ENCODE peak calls at places on chromosomes 13 and 19, in five cellular contexts. P is hepatocyte, O is IMR-90, H is HepG2, Q is A673. C is an unnamed sample. For H3K4me1 and H3K9me3, the result is how much of the 10 kb centered on the place peaks cover.

GRCh38 chr19:2282062-2282861 is at the start of gene PEAK3:
- DNase-seq in P (no peak), Q (no peak), O (peak), H (no peak), C (peak)

GRCh38 chr19:41298327-41298964 is 11.5 kb upstream of the CCDC97 start:
- DNase-seq in H (no peak), P (peak), Q (no peak), O (peak), C (peak)

GRCh38 chr13:61095885-61096284 is 319.8 kb downstream of the PCDH20 start:
- DNase-seq in H (no peak), O (no peak), P (no peak), Q (no peak), C (no peak)

GRCh38 chr13:68588623-68589022 is 1358.5 kb upstream of the PCDH9 start:
- DNase-seq in H (peak), O (no peak), Q (no peak), P (no peak), C (no peak)

GRCh38 chr19:35556846-35557538 is 6.5 kb downstream of the ATP4A start:
- DNase-seq in Q (no peak), H (no peak), P (no peak), O (no peak), C (no peak)

GRCh38 chr19:46975918-46976782 is 43.5 kb upstream of the NPAS1 start:
- DNase-seq in H (peak), Q (peak), P (peak), O (peak), C (no peak)

GRCh38 chr13:110520431-110521295 is 40.9 kb downstream of the RAB20 start:
- DNase-seq in O (peak), Q (no peak), H (no peak), P (peak), C (no peak)

GRCh38 chr13:35733832-35734231 is 257.3 kb upstream of the MAB21L1 start:
- DNase-seq in P (no peak), Q (no peak), O (no peak), H (no peak), C (no peak)

GRCh38 chr19:3475449-3475848 is 4.9 kb downstream of the SMIM24 start:
- DNase-seq in H (no peak), P (no peak), O (no peak), Q (no peak), C (no peak)

GRCh38 chr19:38877781-38878574 is at the start of gene RINL:
- DNase-seq in P (peak), H (no peak), O (no peak), Q (no peak), C (peak)

GRCh38 chr13:84864341-84864740 is 934.9 kb downstream of the SLITRK6 start:
- DNase-seq in O (no peak), H (no peak), Q (no peak), P (no peak), C (no peak)

GRCh38 chr13:73039201-73040108 is 19.4 kb upstream of the KLF5 start:
- DNase-seq in H (no peak), O (no peak), P (no peak), Q (no peak), C (no peak)

GRCh38 chr19:34308381-34309367 is 54.3 kb downstream of the GARRE1 start:
- DNase-seq in P (no peak), Q (peak), O (no peak), H (no peak), C (no peak)

GRCh38 chr19:3171894-3172679 is 6.5 kb upstream of the S1PR4 start:
- DNase-seq in Q (no peak), H (peak), P (peak), O (no peak), C (no peak)

GRCh38 chr13:40668335-40668734 is 1.9 kb upstream of the FOXO1 start:
- DNase-seq in Q (peak), H (peak), O (no peak), P (peak), C (peak)

GRCh38 chr19:53328967-53329366 is 4.6 kb upstream of the ZNF845 start:
- DNase-seq in P (no peak), Q (no peak), O (peak), H (no peak), C (no peak)

GRCh38 chr13:100600915-100601314 is 12.3 kb upstream of the GGACT start:
- DNase-seq in O (no peak), P (no peak), Q (no peak), H (no peak), C (no peak)

GRCh38 chr19:23393121-23393520 is 2.1 kb downstream of the ZNF91 start:
- DNase-seq in O (no peak), P (no peak), Q (no peak), H (no peak), C (no peak)

GRCh38 chr13:50994651-50995050 is 85.1 kb downstream of the RNASEH2B start:
- DNase-seq in P (no peak), H (no peak), Q (no peak), O (no peak), C (no peak)
- H3K4me1 ChIP-seq in P (under half), H (under half), Q (under half), O (under half), C (under half)

GRCh38 chr13:44541601-44542000 is 34.5 kb downstream of the TSC22D1 start:
- DNase-seq in Q (no peak), H (no peak), P (no peak), O (no peak), C (no peak)
- H3K9me3 ChIP-seq in Q (under half), H (under half), P (under half), O (under half), C (under half)

DNA sequence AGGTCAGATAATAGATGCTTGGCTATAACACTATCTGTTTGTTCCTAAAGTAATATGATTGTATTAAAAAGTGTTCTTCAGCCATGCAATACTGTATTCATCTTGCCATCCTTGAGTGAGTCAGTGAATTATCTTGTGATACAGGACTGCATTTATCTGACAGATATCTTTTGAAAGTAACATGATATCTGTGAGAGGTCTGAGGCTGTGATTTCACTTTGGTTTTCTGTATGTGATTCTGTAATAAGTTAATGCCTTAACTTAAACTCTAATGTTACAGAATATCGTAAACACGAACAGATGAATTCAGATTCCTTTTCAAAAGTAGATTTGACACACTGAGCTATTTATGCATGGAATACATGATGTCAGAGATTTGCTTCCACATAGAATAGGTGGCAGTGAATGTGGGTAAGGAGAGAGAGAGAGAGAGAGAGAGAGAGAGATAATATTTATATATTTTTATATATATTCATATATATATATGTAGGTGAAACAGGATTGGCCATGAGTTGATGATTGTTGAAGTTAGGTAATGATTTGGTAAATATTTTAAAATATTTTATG is 97.9 kb upstream of the RNF113B start:
- DNase-seq in P (no peak), O (peak), H (no peak), Q (no peak), C (no peak)
- H3K27ac ChIP-seq in P (peak), O (peak), H (peak), Q (peak), C (no peak)

GRCh38 chr19:28488006-28488405 is 724.9 kb downstream of the UQCRFS1 start:
- DNase-seq in Q (no peak), H (no peak), P (no peak), O (no peak), C (no peak)
- H3K4me1 ChIP-seq in Q (under half), H (under half), P (under half), O (under half), C (under half)

GRCh38 chr13:111577429-111577828 is 257.0 kb downstream of the TEX29 start:
- DNase-seq in P (no peak), Q (no peak), H (no peak), O (no peak), C (no peak)
- H3K9me3 ChIP-seq in P (under half), Q (under half), H (under half), O (under half), C (under half)

GRCh38 chr13:113585828-113586355 is 1.3 kb downstream of the TFDP1 start:
- DNase-seq in Q (no peak), H (no peak), P (no peak), O (no peak), C (no peak)

GRCh38 chr13:113584870-113585671 is 518 bp downstream of the TFDP1 start:
- DNase-seq in Q (no peak), P (no peak), O (no peak), H (no peak), C (no peak)

GRCh38 chr13:113584205-113584869 is at the start of gene TFDP1:
- DNase-seq in H (peak), P (peak), O (peak), Q (peak), C (peak)

GRCh38 chr13:113588394-113589111 is 4.0 kb downstream of the TFDP1 start:
- DNase-seq in P (no peak), O (no peak), H (no peak), Q (no peak), C (no peak)

GRCh38 chr13:113586661-113587479 is 2.3 kb downstream of the TFDP1 start:
- DNase-seq in Q (no peak), P (no peak), H (no peak), O (no peak), C (no peak)
- H3K27ac ChIP-seq in Q (no peak), P (no peak), H (no peak), O (no peak), C (no peak)

GRCh38 chr13:98921786-98922185 is 56.1 kb downstream of the DOCK9 start:
- DNase-seq in H (no peak), P (no peak), O (no peak), Q (no peak), C (no peak)

GRCh38 chr13:98919566-98919965 is 58.3 kb downstream of the DOCK9 start:
- DNase-seq in Q (no peak), O (no peak), H (no peak), P (no peak), C (no peak)

GRCh38 chr13:98922306-98922705 is 55.6 kb downstream of the DOCK9 start:
- DNase-seq in P (no peak), Q (no peak), H (no peak), O (no peak), C (no peak)

GRCh38 chr13:98918771-98919170 is 59.1 kb downstream of the DOCK9 start:
- DNase-seq in O (no peak), P (no peak), Q (no peak), H (no peak), C (no peak)

DNA sequence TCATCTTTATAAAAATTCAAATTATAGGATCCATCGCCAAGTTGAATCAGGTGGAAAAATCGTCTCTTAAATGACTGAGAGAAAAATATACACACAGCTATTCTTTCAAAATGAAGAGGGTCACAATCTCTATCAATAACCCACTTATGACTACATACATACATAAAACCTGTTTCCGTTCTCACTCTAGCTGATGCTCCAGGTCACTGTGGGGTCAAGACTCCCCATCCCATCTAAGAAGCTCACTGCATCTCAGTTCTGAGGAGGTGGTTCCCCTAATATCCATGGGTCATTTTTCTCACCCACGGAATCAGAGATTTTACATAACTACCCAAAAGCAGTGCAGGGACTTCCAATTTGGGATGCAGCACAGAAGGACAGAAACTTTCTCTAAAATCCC is 56.8 kb downstream of the DOCK9 start:
- DNase-seq in P (no peak), O (no peak), H (no peak), Q (no peak), C (no peak)
- H3K4me1 ChIP-seq in P (under half), O (under half), H (under half), Q (under half), C (under half)

DNA sequence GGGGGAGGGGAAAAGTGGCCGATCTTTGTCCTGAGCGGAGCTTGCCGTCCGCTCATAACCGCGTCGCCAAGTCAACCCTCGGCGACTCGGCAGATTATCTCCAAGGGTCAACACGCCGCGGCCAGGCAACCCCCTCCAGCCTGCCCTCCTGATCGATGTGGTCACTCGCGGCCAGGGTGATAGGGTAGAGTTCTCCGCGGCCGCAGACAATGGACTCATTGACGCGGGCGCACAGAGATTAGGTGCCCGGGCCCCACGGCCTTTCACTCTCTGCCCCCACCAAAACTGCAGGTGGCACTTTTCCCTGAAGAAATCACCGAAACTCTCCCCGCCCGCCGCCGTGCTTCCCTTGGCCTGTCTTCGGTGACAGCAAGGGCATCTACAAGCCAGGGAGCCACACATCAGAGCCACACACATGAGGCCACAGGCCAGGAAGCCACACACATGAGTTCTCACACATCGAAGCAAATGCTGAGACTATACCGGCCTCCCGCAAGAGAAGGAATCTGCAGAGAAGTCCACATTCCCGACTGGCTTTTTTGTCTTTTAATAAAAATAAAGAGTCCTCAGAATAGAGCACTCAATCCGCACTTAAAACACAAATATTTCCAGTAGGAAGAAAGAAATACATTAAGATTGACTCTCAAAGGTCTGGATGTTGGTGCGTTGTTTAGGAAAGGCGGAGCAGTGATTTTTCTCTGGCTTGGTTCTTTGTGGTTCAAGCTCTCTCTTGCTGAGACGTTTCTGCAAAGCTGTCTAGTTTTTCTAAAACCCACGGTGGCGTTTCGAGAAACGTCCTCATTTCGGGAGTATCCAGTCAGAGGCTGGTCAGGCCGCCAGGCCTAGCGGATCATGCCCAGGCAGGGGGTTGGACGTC is 1.5 kb upstream of the PDX1 start:
- DNase-seq in H (no peak), Q (no peak), O (no peak), P (no peak), C (no peak)
- H3K9me3 ChIP-seq in H (under half), Q (under half), O (under half), P (under half), C (under half)

GRCh38 chr13:67143544-67144115 is 86.5 kb downstream of the PCDH9 start:
- DNase-seq in O (peak), Q (no peak), P (no peak), H (no peak), C (no peak)

GRCh38 chr13:67147257-67148218 is 82.6 kb downstream of the PCDH9 start:
- DNase-seq in H (no peak), Q (no peak), P (no peak), O (peak), C (no peak)

GRCh38 chr13:67148219-67148583 is 81.9 kb downstream of the PCDH9 start:
- DNase-seq in O (peak), P (no peak), Q (no peak), H (no peak), C (no peak)

GRCh38 chr13:67145950-67146349 is 84.2 kb downstream of the PCDH9 start:
- DNase-seq in O (no peak), Q (no peak), P (no peak), H (no peak), C (no peak)

DNA sequence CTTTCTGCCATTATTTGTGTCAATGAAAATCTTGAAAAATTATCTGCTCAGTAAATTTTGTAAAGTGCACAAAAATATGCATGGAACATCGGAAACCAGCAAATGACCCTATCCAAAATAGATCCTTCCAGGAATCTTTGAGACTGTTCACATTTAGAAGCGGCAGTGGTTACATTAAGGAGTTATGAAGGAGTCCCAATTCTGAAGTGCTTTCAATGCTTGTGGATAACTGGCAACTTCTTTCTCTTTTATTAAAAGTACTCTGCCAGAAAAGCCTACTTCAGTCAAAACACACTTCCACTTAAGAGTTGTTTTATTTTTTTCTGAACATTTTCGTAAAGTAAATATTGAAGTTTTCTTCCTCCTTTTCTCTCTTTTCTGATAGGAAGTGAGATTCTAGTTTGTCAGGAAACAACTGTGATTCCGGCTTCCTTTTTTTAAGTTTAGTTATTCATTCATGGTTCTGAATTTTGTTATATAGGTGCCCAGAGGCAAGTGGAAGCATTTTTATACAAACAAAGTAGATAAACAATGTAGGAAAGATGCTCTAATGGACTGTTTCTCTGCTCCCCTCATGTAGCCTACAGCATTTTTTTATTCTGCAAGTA is 83.5 kb downstream of the PCDH9 start:
- DNase-seq in P (no peak), Q (no peak), O (no peak), H (no peak), C (no peak)
- H3K27ac ChIP-seq in P (peak), Q (no peak), O (no peak), H (no peak), C (no peak)